ENCODE peak calls at places on chromosomes 11 and 22, in eight cellular contexts. U, Z, M, P, T, O, W and V are unnamed samples.

GRCh38 chr11:76288166-76288978 is 82.1 kb upstream of the WNT11 start:
- DNase-seq in U (no peak), Z (no peak), M (no peak), P (no peak), T (no peak), O (no peak), W (no peak), V (no peak)

GRCh38 chr11:60183595-60184201 is 815 bp upstream of the MS4A6A start:
- DNase-seq in U (no peak), Z (no peak), M (no peak), P (peak; percentile 42), T (no peak), O (no peak), W (no peak), V (no peak)

GRCh38 chr11:6778518-6778917 is 4.3 kb upstream of the OR2AG1 start:
- DNase-seq in U (no peak), Z (no peak), M (no peak), P (no peak), T (no peak), O (no peak), W (no peak), V (no peak)

GRCh38 chr22:38513063-38513462 is 7.0 kb upstream of the DDX17 start:
- DNase-seq in U (no peak), Z (no peak), M (no peak), P (no peak), T (no peak), O (peak; percentile 41), W (no peak), V (peak; percentile 16)

GRCh38 chr11:126756416-126756815 is 244.2 kb downstream of the KIRREL3 start:
- DNase-seq in U (no peak), Z (no peak), M (no peak), P (no peak), T (no peak), O (no peak), W (no peak), V (no peak)

GRCh38 chr11:76614471-76615183 is 55.9 kb downstream of the LRRC32 start:
- DNase-seq in U (no peak), Z (no peak), M (no peak), P (peak; percentile 83), T (no peak), O (no peak), W (no peak), V (no peak)

GRCh38 chr11:19389787-19390303 is 149.1 kb upstream of the E2F8 start:
- DNase-seq in U (peak; percentile 67), Z (no peak), M (no peak), P (peak; percentile 75), T (no peak), O (no peak), W (no peak), V (no peak)

GRCh38 chr11:60874421-60875365 is 7.4 kb downstream of the ZP1 start:
- DNase-seq in U (no peak), Z (no peak), M (no peak), P (no peak), T (no peak), O (no peak), W (no peak), V (no peak)

GRCh38 chr11:104467414-104467813 is 303.5 kb upstream of the PDGFD start:
- DNase-seq in U (no peak), Z (no peak), M (no peak), P (no peak), T (no peak), O (no peak), W (no peak), V (no peak)

GRCh38 chr11:128428876-128429416 is 158.4 kb downstream of the ETS1 start:
- DNase-seq in U (no peak), Z (no peak), M (no peak), P (no peak), T (no peak), O (no peak), W (no peak), V (no peak)

GRCh38 chr11:94771390-94771789 is 3.2 kb downstream of the AMOTL1 start:
- DNase-seq in U (no peak), Z (no peak), M (no peak), P (no peak), T (no peak), O (no peak), W (no peak), V (no peak)

GRCh38 chr11:94849836-94850235 is 81.7 kb downstream of the AMOTL1 start:
- DNase-seq in U (no peak), Z (no peak), M (no peak), P (no peak), T (no peak), O (no peak), W (no peak), V (no peak)

GRCh38 chr11:62015615-62016014 is 48.2 kb upstream of the FTH1 start:
- DNase-seq in U (no peak), Z (no peak), M (no peak), P (no peak), T (no peak), O (no peak), W (no peak), V (no peak)

GRCh38 chr11:36600155-36600554 is 2.1 kb upstream of the RAG2 start:
- DNase-seq in U (no peak), Z (no peak), M (no peak), P (no peak), T (no peak), O (no peak), W (no peak), V (no peak)

GRCh38 chr11:69297926-69298777 is 4.2 kb downstream of the MYEOV start:
- DNase-seq in U (peak; percentile 90), Z (peak; percentile 45), M (no peak), P (peak; percentile 88), T (peak; percentile 32), O (no peak), W (no peak), V (peak; percentile 22)

GRCh38 chr22:39081557-39081956 is 4.5 kb downstream of the APOBEC3G start:
- DNase-seq in U (no peak), Z (no peak), M (no peak), P (no peak), T (no peak), O (no peak), W (no peak), V (no peak)

GRCh38 chr11:108960498-108960897 is 295.6 kb downstream of the DDX10 start:
- DNase-seq in U (no peak), Z (no peak), M (no peak), P (no peak), T (no peak), O (no peak), W (no peak), V (no peak)

GRCh38 chr11:134659882-134660281 is 247.8 kb upstream of the B3GAT1 start:
- DNase-seq in U (peak; percentile 32), Z (no peak), M (no peak), P (no peak), T (no peak), O (no peak), W (no peak), V (no peak)

GRCh38 chr11:58805065-58805464 is 39.4 kb downstream of the GLYATL2 start:
- DNase-seq in U (no peak), Z (no peak), M (no peak), P (no peak), T (no peak), O (no peak), W (no peak), V (no peak)
- H3K9me3 ChIP-seq in U (no peaks in the 10 kb centered on the region), Z (no peaks in the 10 kb centered on the region), M (no peaks in the 10 kb centered on the region), P (no peaks in the 10 kb centered on the region), T (no peaks in the 10 kb centered on the region), O (no peaks in the 10 kb centered on the region), W (no peaks in the 10 kb centered on the region), V (no peaks in the 10 kb centered on the region)

GRCh38 chr22:47191630-47192105 is 429.2 kb downstream of the TBC1D22A start:
- DNase-seq in U (no peak), Z (no peak), M (no peak), P (no peak), T (no peak), O (no peak), W (no peak), V (no peak)

GRCh38 chr22:47192106-47192650 is 429.7 kb downstream of the TBC1D22A start:
- DNase-seq in U (no peak), Z (no peak), M (no peak), P (peak; percentile 12), T (no peak), O (no peak), W (no peak), V (no peak)

GRCh38 chr22:47190957-47191323 is 428.5 kb downstream of the TBC1D22A start:
- DNase-seq in U (no peak), Z (no peak), M (no peak), P (peak; percentile 13), T (no peak), O (no peak), W (no peak), V (no peak)

GRCh38 chr22:47189056-47189916 is 426.8 kb downstream of the TBC1D22A start:
- DNase-seq in U (peak; percentile 26), Z (no peak), M (no peak), P (peak; percentile 16), T (no peak), O (no peak), W (no peak), V (no peak)

DNA sequence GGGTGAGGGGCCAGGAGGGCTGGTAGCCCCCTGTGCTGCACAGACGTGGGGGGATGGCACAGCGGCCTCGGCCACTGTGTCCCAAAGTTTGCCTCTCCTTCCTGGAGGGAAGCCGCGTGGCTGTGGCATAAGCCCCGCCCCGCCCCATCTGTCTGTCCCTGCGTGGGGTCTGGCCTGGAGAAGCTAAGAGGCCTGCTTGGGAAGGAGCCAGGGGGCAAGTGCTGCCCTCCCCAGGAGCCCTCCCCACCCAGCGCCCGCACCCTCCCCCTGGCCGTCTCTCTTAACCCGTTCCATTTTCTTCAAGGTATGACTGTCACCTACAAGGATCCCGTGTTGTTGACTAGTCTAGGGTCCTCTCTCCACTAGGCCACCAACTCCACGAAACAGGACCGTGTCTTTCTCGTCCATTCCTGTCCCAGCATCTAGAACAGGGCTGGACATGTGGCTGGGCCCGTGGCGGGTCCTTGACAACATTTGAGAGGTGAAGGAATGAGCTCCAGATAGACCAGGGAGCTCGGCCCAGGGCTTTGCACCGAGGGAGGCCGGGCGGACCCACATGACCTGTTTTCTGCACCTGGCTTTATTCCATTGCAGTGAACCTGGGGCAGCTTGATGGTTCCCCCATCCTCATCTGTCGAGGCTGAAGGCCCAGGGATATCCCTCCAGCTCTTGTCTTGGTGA is 428.0 kb downstream of the TBC1D22A start:
- DNase-seq in U (peak; percentile 10), Z (no peak), M (no peak), P (peak; percentile 14), T (no peak), O (no peak), W (no peak), V (no peak)
- H3K9me3 ChIP-seq in U (no peaks in the 10 kb centered on the region), Z (no peaks in the 10 kb centered on the region), M (peaks cover 3% of the 10 kb centered on the region), P (peaks cover 5% of the 10 kb centered on the region), T (peaks cover 2% of the 10 kb centered on the region), O (no peaks in the 10 kb centered on the region), W (no peaks in the 10 kb centered on the region), V (no peaks in the 10 kb centered on the region)

GRCh38 chr22:48840112-48840949 is 987.3 kb downstream of the BRD1 start:
- DNase-seq in U (no peak), Z (no peak), M (no peak), P (no peak), T (no peak), O (no peak), W (no peak), V (no peak)
- H3K9me3 ChIP-seq in U (no peaks in the 10 kb centered on the region), Z (no peaks in the 10 kb centered on the region), M (no peaks in the 10 kb centered on the region), P (no peaks in the 10 kb centered on the region), T (peaks cover 97% of the 10 kb centered on the region), O (no peaks in the 10 kb centered on the region), W (no peaks in the 10 kb centered on the region), V (no peaks in the 10 kb centered on the region)

DNA sequence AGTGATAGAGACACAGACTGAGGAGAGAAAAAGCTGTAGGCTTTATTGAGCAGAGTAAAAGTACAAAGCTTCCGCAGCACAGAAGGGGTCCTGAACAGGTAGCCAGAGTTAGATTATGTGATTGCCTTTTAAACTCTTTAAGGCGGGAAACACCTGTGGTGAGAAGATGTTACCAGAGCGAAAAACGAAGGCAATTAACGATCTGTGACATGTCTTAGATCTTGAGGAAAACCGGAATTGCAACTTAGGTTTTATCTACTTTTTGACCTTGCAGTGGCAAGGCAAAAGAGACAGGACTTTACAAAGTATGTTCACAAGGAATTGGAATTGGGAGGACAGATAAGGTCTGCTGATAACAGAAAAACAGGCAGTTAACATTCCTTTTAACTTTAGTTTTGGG is 493.6 kb upstream of the FAT3 start:
- DNase-seq in U (peak; percentile 57), Z (no peak), M (no peak), P (no peak), T (no peak), O (no peak), W (no peak), V (no peak)
- H3K9me3 ChIP-seq in U (peaks cover 20% of the 10 kb centered on the region), Z (no peaks in the 10 kb centered on the region), M (no peaks in the 10 kb centered on the region), P (no peaks in the 10 kb centered on the region), T (no peaks in the 10 kb centered on the region), O (no peaks in the 10 kb centered on the region), W (no peaks in the 10 kb centered on the region), V (no peaks in the 10 kb centered on the region)